ENCODE peak calls at places on chromosomes 13 and 19, in four cellular contexts. D is T-helper 2 cell, Z is left ventricle myocardium inferior, B is hepatic stellate cell. W is an unnamed sample.

GRCh38 chr19:57248646-57249045 is 8.2 kb downstream of the ZNF805 start:
- DNase-seq in D (no peak), Z (no peak), B (no peak), W (no peak)

GRCh38 chr13:49958321-49958720 is 22.2 kb upstream of the SPRYD7 start:
- DNase-seq in D (no peak), Z (no peak), B (no peak), W (no peak)

GRCh38 chr13:21402586-21403307 is 56.4 kb downstream of the ZDHHC20 start:
- DNase-seq in D (no peak), Z (no peak), B (peak), W (no peak)

GRCh38 chr13:99909836-99910619 is 61.5 kb downstream of the ZIC5 start:
- DNase-seq in D (no peak), Z (peak), B (no peak), W (no peak)

GRCh38 chr19:55479451-55480230 is 3.2 kb downstream of the ZNF628 start:
- DNase-seq in D (no peak), Z (no peak), B (no peak), W (no peak)

GRCh38 chr13:89214115-89214514 is 1542.9 kb downstream of the SLITRK5 start:
- DNase-seq in D (no peak), Z (no peak), B (no peak), W (no peak)

GRCh38 chr13:23059173-23059572 is 121.6 kb upstream of the SGCG start:
- DNase-seq in D (no peak), Z (no peak), B (no peak), W (no peak)

GRCh38 chr19:18650048-18650435 is 13.2 kb downstream of the KLHL26 start:
- DNase-seq in D (no peak), Z (peak), B (peak), W (no peak)

GRCh38 chr13:45468676-45469075 is 3.9 kb downstream of the COG3 start:
- DNase-seq in D (no peak), Z (no peak), B (no peak), W (no peak)

GRCh38 chr19:13053761-13054604 is 48.7 kb downstream of the LYL1 start:
- DNase-seq in D (no peak), Z (peak), B (peak), W (peak)